ENCODE peak calls at places on chromosomes 4 and X, in ten cellular contexts. E is AG10803, Z is AG04449, C is lung, V is GM06990, M is brain microvascular endothelial cell, R is endodermal cell, U is heart left ventricle, X is prostate gland, K is cardiac muscle cell. Q is an unnamed sample.

GRCh38 chrX:17919896-17920446 is 58.9 kb upstream of the RAI2 start:
- DNase-seq in E (no peak), Z (no peak), C (no peak), V (no peak), M (no peak), R (no peak), U (no peak), X (no peak), K (no peak), Q (no peak)

GRCh38 chr4:68344049-68344448 is 5.8 kb downstream of the YTHDC1 start:
- DNase-seq in E (no peak), Z (no peak), C (no peak), V (no peak), M (no peak), R (no peak), U (no peak), X (no peak), K (no peak), Q (no peak)

GRCh38 chrX:1601768-1602085 is 10.3 kb downstream of the AKAP17A start:
- DNase-seq in E (no peak), Z (no peak), C (no peak), V (no peak), M (no peak), R (no peak), U (no peak), X (no peak), K (no peak), Q (no peak)

GRCh38 chrX:2672084-2672483 is 19.0 kb upstream of the CD99 start:
- DNase-seq in E (no peak), Z (no peak), C (no peak), V (no peak), M (no peak), R (no peak), U (no peak), X (no peak), K (no peak), Q (no peak)

GRCh38 chr4:8117278-8117682 is 41.3 kb downstream of the ABLIM2 start:
- DNase-seq in E (peak), Z (no peak), C (no peak), V (peak), M (peak), R (peak), U (peak), X (no peak), K (peak), Q (no peak)

GRCh38 chr4:6608758-6609414 is 31.6 kb upstream of the MRFAP1 start:
- DNase-seq in E (no peak), Z (no peak), C (no peak), V (no peak), M (peak), R (peak), U (peak), X (no peak), K (peak), Q (no peak)

GRCh38 chrX:154840856-154841255 is 6.4 kb upstream of the SMIM9 start:
- DNase-seq in E (peak), Z (peak), C (no peak), V (no peak), M (peak), R (no peak), U (no peak), X (no peak), K (peak), Q (peak)

GRCh38 chr4:30753316-30753715 is 33.1 kb downstream of the PCDH7 start:
- DNase-seq in E (no peak), Z (no peak), C (no peak), V (no peak), M (no peak), R (no peak), U (no peak), X (no peak), K (no peak), Q (no peak)

GRCh38 chr4:26952891-26953290 is 92.2 kb downstream of the STIM2 start:
- DNase-seq in E (no peak), Z (no peak), C (no peak), V (no peak), M (no peak), R (no peak), U (no peak), X (no peak), K (no peak), Q (no peak)

GRCh38 chr4:71607780-71608673 is 175.9 kb downstream of the GC start:
- DNase-seq in E (peak), Z (peak), C (no peak), V (no peak), M (no peak), R (no peak), U (no peak), X (no peak), K (no peak), Q (peak)

GRCh38 chr4:156711196-156711590 is 260.4 kb downstream of the PDGFC start:
- DNase-seq in E (no peak), Z (no peak), C (no peak), V (no peak), M (no peak), R (no peak), U (no peak), X (no peak), K (no peak), Q (no peak)

GRCh38 chrX:66018585-66019309 is 21.1 kb downstream of the VSIG4 start:
- DNase-seq in E (no peak), Z (no peak), C (no peak), V (no peak), M (no peak), R (no peak), U (no peak), X (no peak), K (no peak), Q (no peak)

GRCh38 chr4:181597766-181598165 is 645.4 kb upstream of the TENM3 start:
- DNase-seq in E (peak), Z (no peak), C (no peak), V (no peak), M (peak), R (no peak), U (no peak), X (no peak), K (no peak), Q (no peak)

GRCh38 chrX:69503835-69504625 is at the start of gene NALF2:
- DNase-seq in E (peak), Z (no peak), C (peak), V (peak), M (no peak), R (peak), U (peak), X (peak), K (peak), Q (no peak)

GRCh38 chr4:3291969-3292570 is 751 bp upstream of the RGS12 start:
- DNase-seq in E (peak), Z (no peak), C (peak), V (no peak), M (no peak), R (peak), U (peak), X (peak), K (peak), Q (no peak)

GRCh38 chr4:17807446-17807845 is 3.1 kb downstream of the DCAF16 start:
- DNase-seq in E (peak), Z (no peak), C (no peak), V (no peak), M (no peak), R (no peak), U (no peak), X (no peak), K (no peak), Q (no peak)

GRCh38 chrX:6311540-6311939 is 82.9 kb upstream of the NLGN4X start:
- DNase-seq in E (no peak), Z (no peak), C (no peak), V (no peak), M (no peak), R (no peak), U (no peak), X (no peak), K (no peak), Q (no peak)

DNA sequence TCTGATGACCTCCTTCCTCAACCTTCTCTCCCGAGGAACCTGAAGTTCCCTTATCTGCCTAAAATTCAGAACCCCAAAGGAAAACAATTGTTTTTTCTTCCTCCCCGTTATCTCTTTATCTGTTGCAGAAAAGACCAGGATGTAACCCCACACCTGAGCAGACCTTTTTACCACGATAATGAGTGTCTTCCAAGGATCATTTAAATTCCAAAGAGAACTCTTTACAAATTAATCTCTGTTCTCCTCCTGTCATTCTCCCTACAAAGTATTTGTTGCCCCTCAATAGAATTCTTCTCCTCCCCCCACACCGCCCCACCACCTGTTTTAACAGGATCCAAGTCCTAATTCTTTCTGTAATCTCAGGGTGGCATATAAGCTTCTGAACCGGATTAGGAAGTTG is 78.5 kb upstream of the NLGN4X start:
- DNase-seq in E (no peak), Z (no peak), C (no peak), V (no peak), M (no peak), R (no peak), U (no peak), X (no peak), K (no peak), Q (no peak)
- H3K4me3 ChIP-seq in E (no peak), Z (no peak), C (no peak), V (no peak), M (no peak), R (no peak), U (no peak), X (no peak), K (no peak), Q (no peak)

DNA sequence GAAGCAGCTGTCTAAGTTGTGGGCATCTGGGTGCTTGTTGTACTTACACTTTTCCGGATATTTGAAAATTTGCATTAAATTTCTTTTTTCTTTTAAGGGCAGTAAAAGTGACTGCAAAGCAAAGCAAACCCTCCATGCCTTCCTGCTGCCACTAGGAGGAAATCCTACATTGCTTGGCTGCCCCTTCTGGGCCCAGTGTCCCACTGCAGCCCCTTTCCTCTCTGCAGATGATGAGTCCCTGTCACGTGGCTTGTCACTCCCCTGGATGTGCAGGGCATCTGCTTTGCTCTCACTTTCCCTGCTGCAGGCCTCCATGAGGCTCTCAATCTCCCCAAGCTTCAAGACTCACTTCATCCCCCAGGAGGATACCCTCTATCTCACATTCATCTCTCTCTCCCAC is 12.7 kb downstream of the TSR2 start:
- DNase-seq in E (peak), Z (no peak), C (no peak), V (no peak), M (peak), R (peak), U (no peak), X (no peak), K (peak), Q (no peak)
- TF ChIP-seq CTCF in E (peak), Z (peak), C (no peak), V (no peak), M (peak), R (peak), U (no peak), X (no peak), K (peak), Q (peak)

DNA sequence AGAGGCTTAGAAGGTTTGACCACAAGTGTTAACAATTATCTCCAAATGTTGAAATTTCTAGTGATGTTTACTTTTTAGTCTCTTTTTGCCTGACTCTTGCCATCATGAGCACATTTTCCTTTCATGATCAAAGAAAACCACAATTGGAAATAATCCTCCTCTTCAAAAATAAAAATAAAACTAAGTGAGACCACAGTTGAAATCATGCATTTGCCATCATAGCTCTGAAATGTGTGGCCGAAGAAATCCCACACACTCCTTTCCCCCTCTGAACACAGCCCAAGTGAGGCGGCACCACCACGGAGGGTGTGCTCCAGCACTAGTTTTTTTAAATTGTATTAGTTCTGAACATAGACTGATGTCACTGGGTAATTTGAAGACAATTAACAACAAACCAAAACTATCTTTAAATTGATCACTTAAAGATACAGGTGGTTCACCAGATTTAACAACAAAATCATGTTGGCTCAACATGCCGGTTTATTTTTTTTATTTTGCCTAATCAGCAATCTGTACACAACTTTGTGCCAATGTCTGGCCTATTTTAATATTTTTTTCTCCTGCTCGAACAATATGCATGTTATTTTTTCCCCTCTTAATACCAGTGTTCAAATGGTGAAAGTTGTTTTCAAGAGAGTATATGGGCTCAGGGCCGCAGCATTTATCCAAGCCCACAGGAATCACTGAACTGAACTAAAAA is 17.6 kb downstream of the APBB2 start:
- DNase-seq in E (peak), Z (no peak), C (no peak), V (no peak), M (no peak), R (no peak), U (no peak), X (no peak), K (no peak), Q (no peak)
- H3K4me3 ChIP-seq in E (no peak), Z (no peak), C (no peak), V (no peak), M (no peak), R (no peak), U (no peak), X (no peak), K (no peak), Q (no peak)

GRCh38 chr4:75099321-75099720 is 166.4 kb downstream of the PARM1 start:
- DNase-seq in E (no peak), Z (no peak), C (no peak), V (peak), M (no peak), R (no peak), U (no peak), X (no peak), K (no peak), Q (no peak)
- TF ChIP-seq CTCF in E (no peak), Z (no peak), C (no peak), V (no peak), M (no peak), R (no peak), U (no peak), X (no peak), K (no peak), Q (no peak)

DNA sequence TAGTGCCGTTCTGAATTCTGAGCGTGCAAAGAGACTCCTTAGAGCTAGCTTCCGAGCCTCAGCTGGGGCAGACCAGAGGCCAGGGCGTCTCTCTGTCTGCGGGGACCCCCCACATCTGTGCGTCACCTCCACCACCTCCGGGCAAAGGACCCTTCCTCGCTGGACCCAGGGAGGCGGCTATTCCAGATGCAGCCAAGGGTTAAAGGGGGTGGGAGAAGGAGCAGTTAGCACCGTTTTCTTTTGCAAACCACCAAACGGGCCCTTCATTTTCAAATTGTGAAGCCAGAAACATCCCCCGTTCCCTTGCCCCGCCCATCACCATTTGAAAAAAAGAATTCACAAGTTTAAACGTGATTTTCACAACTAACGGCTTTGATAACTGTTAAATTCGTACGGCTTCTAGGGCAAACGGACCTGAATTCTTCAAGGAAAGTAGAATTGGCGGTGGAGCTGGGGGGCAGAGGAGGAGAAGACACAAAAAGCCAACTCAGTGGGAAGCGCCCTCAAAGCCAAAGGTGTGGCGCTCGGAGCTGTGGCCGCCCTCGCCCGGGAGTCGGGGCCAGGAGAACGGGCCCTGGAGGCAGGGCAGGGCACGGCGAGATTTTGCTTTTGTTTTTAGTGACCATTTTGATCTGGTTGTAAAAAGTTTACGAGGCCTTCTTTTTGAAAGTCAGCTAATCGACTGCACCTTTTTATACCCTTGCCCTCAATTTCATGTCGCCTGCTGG is 3.3 kb upstream of the PDGFRA start:
- DNase-seq in E (peak), Z (no peak), C (no peak), V (no peak), M (no peak), R (peak), U (no peak), X (no peak), K (peak), Q (no peak)
- H3K4me3 ChIP-seq in E (peak), Z (peak), C (no peak), V (peak), M (peak), R (peak), U (peak), X (no peak), K (peak), Q (peak)

DNA sequence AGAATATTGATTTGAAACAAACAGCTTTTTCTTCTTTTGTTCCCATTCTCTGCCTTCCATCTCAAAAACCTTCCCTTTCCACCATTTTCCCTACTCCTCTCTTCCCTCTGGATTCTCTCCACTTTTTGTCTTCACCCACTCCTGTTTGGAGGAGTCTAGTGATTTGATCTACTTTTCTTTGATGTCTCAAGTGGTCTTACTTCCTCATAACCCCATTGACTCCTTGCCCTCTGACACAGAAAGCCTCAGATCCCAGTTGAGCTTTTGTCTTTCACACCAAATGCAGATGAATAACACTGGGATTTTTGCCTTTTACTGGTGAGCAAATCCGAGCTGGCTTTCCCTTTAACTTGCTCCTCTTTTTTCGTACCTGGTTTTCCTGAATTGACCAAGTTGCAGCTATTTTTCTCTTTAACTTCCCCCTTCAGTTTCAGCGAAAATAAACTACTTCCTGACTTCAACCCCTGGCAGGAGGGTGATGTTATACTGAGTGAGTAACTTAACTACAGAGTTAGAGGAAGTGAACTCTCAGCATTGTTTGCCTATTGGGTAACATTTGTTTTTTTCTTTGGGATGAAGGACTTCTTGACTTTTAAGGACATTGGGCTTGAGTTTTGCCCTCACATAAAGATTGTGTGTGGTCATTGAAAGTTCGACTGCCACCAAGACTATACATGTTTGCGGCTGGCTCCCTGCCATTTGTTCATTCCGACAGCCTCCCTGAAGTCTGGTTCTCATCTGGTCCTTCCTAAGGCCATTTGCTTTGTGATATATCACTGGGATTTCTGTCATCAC is 392.8 kb upstream of the NR3C2 start:
- DNase-seq in E (peak), Z (no peak), C (peak), V (no peak), M (no peak), R (no peak), U (no peak), X (no peak), K (peak), Q (peak)
- TF ChIP-seq CTCF in E (no peak), Z (no peak), C (no peak), V (no peak), M (no peak), R (no peak), U (no peak), X (no peak), K (no peak), Q (no peak)

GRCh38 chrX:132483951-132484350 is 4.9 kb downstream of the MBNL3 start:
- DNase-seq in E (no peak), Z (no peak), C (no peak), V (no peak), M (no peak), R (no peak), U (no peak), X (no peak), K (no peak), Q (no peak)

GRCh38 chrX:132482632-132483031 is 6.2 kb downstream of the MBNL3 start:
- DNase-seq in E (no peak), Z (no peak), C (no peak), V (no peak), M (no peak), R (no peak), U (no peak), X (no peak), K (no peak), Q (no peak)

GRCh38 chrX:132483523-132483922 is 5.3 kb downstream of the MBNL3 start:
- DNase-seq in E (no peak), Z (no peak), C (no peak), V (no peak), M (no peak), R (no peak), U (no peak), X (no peak), K (no peak), Q (no peak)

GRCh38 chrX:132481449-132481848 is 7.4 kb downstream of the MBNL3 start:
- DNase-seq in E (no peak), Z (no peak), C (no peak), V (no peak), M (no peak), R (no peak), U (no peak), X (no peak), K (no peak), Q (no peak)

GRCh38 chrX:132480581-132481203 is 8.1 kb downstream of the MBNL3 start:
- DNase-seq in E (peak), Z (no peak), C (peak), V (peak), M (no peak), R (no peak), U (peak), X (peak), K (peak), Q (peak)
- H3K4me3 ChIP-seq in E (peak), Z (peak), C (no peak), V (peak), M (peak), R (no peak), U (peak), X (peak), K (no peak), Q (no peak)

DNA sequence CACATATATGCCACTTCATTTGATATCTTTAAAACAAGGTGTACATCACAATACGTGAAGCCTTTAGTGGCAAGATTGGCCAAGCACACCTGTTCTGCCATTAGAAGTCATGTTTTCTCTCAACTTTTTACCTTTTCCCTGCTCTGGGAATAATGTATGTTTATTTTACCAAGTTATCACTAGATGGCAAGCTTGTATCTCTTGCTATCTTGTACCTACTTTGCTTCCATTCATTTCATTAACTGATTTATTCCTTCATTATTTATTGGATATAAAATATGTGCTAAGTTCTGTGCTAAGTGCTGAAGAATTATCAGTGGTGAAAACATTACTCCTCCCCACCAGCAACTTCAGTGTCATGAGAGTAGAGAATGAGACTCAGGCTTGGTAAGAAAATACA is 245.5 kb downstream of the ANK2 start:
- DNase-seq in E (no peak), Z (no peak), C (no peak), V (no peak), M (no peak), R (no peak), U (no peak), X (no peak), K (no peak), Q (no peak)
- TF ChIP-seq CTCF in E (peak), Z (no peak), C (no peak), V (no peak), M (no peak), R (no peak), U (no peak), X (no peak), K (no peak), Q (peak)

Q was measured in BJ.